ENCODE peak calls at places on chromosomes 5 and 9, in four cellular contexts. H is head of caudate nucleus; S is GM12891; A is CD8-positive, alpha-beta T cell. O is an unnamed sample.
A peak's percentile ranks its signal among the peaks of the same experiment; 100 is the strongest.

GRCh38 chr5:93431255-93431654 is 149.8 kb downstream of the NR2F1-AS1 start:
- DNase-seq in S (no peak), H (no peak), A (no peak), O (no peak)

GRCh38 chr9:123959787-123960186 is 29.9 kb upstream of the DENND1A start:
- DNase-seq in H (no peak), A (no peak), S (no peak), O (no peak)

GRCh38 chr5:59517926-59518585 is 375.5 kb downstream of the PDE4D start:
- DNase-seq in S (no peak), H (no peak), A (no peak), O (no peak)

GRCh38 chr5:77168187-77168883 is 42.1 kb upstream of the PDE8B start:
- DNase-seq in A (no peak), H (peak; percentile 80), S (no peak), O (no peak)

GRCh38 chr5:45037927-45038326 is 229.2 kb downstream of the MRPS30 start:
- DNase-seq in H (no peak), S (no peak), A (no peak), O (no peak)

GRCh38 chr5:56951131-56951945 is 585 bp downstream of the MIER3 start:
- DNase-seq in H (peak; percentile 57), S (peak; percentile 42), A (peak; percentile 15), O (no peak)

GRCh38 chr9:68709291-68709970 is 4.4 kb downstream of the PIP5K1B start:
- DNase-seq in S (no peak), A (no peak), H (no peak), O (no peak)

GRCh38 chr5:10172242-10172641 is 77.4 kb downstream of the ATPSCKMT start:
- DNase-seq in A (no peak), H (no peak), S (no peak), O (no peak)

GRCh38 chr9:125410522-125410894 is 148.9 kb downstream of the GAPVD1 start:
- DNase-seq in A (no peak), H (no peak), S (no peak), O (no peak)